ENCODE peak calls at places on chromosomes 6 and 20, in six cellular contexts. L is fibroblast of gingiva; Z is activated CD4-positive, alpha-beta T cell treated with anti-CD3 and anti-CD28 coated beads, Interleukin-2, amount 50 U/mL, for 1 hour; K is body of pancreas; H is breast epithelium; P is stimulated activated CD4-positive, alpha-beta T cell treated with anti-CD3 and anti-CD28 coated beads, Interleukin-4, amount 100 ng/mL, for 1 hour. J is an unnamed sample.

GRCh38 chr6:106623039-106623438 is 6.3 kb downstream of the RTN4IP1 start:
- DNase-seq in L (no peak), Z (no peak), H (no peak), K (no peak), P (no peak), J (no peak)

GRCh38 chr6:13372688-13373487 is 44.6 kb upstream of the TBC1D7 start:
- DNase-seq in H (no peak), L (no peak), P (no peak), K (no peak), Z (no peak), J (no peak)

GRCh38 chr6:110493253-110493800 is 16.9 kb upstream of the SLC22A16 start:
- DNase-seq in L (no peak), K (no peak), Z (no peak), P (no peak), H (no peak), J (no peak)

GRCh38 chr20:9478801-9479200 is 35.6 kb upstream of the LAMP5 start:
- DNase-seq in P (no peak), K (no peak), Z (no peak), H (no peak), L (peak; percentile 65), J (no peak)

GRCh38 chr6:129120856-129121255 is 237.9 kb downstream of the LAMA2 start:
- DNase-seq in H (no peak), K (no peak), Z (no peak), P (no peak), L (peak; percentile 70), J (no peak)

GRCh38 chr6:141562181-141562800 is 570.4 kb upstream of the GJE1 start:
- DNase-seq in H (no peak), P (peak; percentile 4), K (peak; percentile 7), Z (peak; percentile 1), L (no peak), J (no peak)

GRCh38 chr6:145749632-145750031 is 14.3 kb upstream of the EPM2A start:
- DNase-seq in H (no peak), Z (no peak), L (peak; percentile 84), K (no peak), P (no peak), J (no peak)

GRCh38 chr20:10639051-10639761 is 34.6 kb downstream of the JAG1 start:
- DNase-seq in K (no peak), H (no peak), L (no peak), P (no peak), Z (no peak), J (no peak)

GRCh38 chr6:44464527-44465310 is 77.2 kb downstream of the CDC5L start:
- DNase-seq in P (no peak), K (peak; percentile 26), H (no peak), Z (no peak), L (peak; percentile 54), J (no peak)

GRCh38 chr6:60991427-60992028 is 1294.5 kb downstream of the KHDRBS2 start:
- DNase-seq in P (no peak), K (no peak), H (no peak), Z (no peak), L (no peak), J (no peak)

J was measured in central memory CD4-positive, alpha-beta T cell.